ENCODE peak calls at places on chromosomes 4 and X, in seven cellular contexts. O is OCI-LY7; K is K562; J is fibroblast of lung; U is CD8-positive, alpha-beta T cell; R is upper lobe of right lung; I is cardiac muscle cell. F is an unnamed sample.

GRCh38 chrX:68894142-68894512 is 65.3 kb downstream of the EFNB1 start:
- DNase-seq in O (no peak), I (no peak), U (no peak), K (no peak), R (no peak), J (no peak), F (no peak)

GRCh38 chrX:82333575-82333974 is 1131.7 kb downstream of the SH3BGRL start:
- DNase-seq in O (no peak), K (no peak), I (no peak), U (no peak), R (no peak), J (no peak), F (no peak)

GRCh38 chr4:104747635-104748034 is 252.9 kb upstream of the CXXC4 start:
- DNase-seq in K (no peak), R (no peak), J (peak; percentile 23), I (no peak), U (no peak), O (no peak), F (no peak)

GRCh38 chrX:105837227-105837626 is 14.9 kb downstream of the NRK start:
- DNase-seq in U (no peak), O (no peak), R (no peak), I (peak; percentile 91), J (peak; percentile 88), K (no peak), F (no peak)

GRCh38 chr4:147003956-147004580 is 58.4 kb upstream of the TTC29 start:
- DNase-seq in O (no peak), R (no peak), K (no peak), I (no peak), J (no peak), U (no peak), F (no peak)

GRCh38 chr4:186739802-186740434 is 16.3 kb upstream of the FAT1 start:
- DNase-seq in K (peak; percentile 22), O (no peak), U (no peak), J (no peak), I (no peak), R (no peak), F (no peak)

GRCh38 chr4:80322716-80323115 is 12.8 kb upstream of the CFAP299 start:
- DNase-seq in R (no peak), U (no peak), J (peak; percentile 67), I (peak; percentile 58), K (peak; percentile 20), O (peak; percentile 8), F (no peak)

GRCh38 chr4:182449186-182449880 is 206.1 kb downstream of the TENM3 start:
- DNase-seq in U (no peak), K (peak; percentile 5), J (peak; percentile 68), R (no peak), O (no peak), I (no peak), F (peak; percentile 43)

GRCh38 chr4:121108557-121108956 is 36.2 kb upstream of the NDNF start:
- DNase-seq in O (no peak), K (no peak), I (no peak), J (no peak), U (no peak), R (no peak), F (no peak)

GRCh38 chrX:133413218-133413925 is 1.9 kb downstream of the GPC4 start:
- DNase-seq in O (no peak), J (no peak), K (no peak), U (no peak), I (no peak), R (no peak), F (no peak)

GRCh38 chr4:158315706-158316105 is 105.4 kb downstream of the TMEM144 start:
- DNase-seq in U (no peak), K (no peak), O (no peak), J (peak; percentile 90), I (peak; percentile 40), R (no peak), F (no peak)

GRCh38 chrX:140712413-140713173 is 3.0 kb downstream of the LINC00632 start:
- DNase-seq in U (no peak), J (peak; percentile 65), K (no peak), O (no peak), R (peak; percentile 78), I (peak; percentile 79), F (no peak)

GRCh38 chrX:109928596-109929335 is 74.1 kb upstream of the TMEM164 start:
- DNase-seq in R (no peak), I (no peak), O (no peak), U (no peak), K (no peak), J (no peak), F (no peak)

GRCh38 chrX:9693307-9694001 is 72.2 kb downstream of the GPR143 start:
- DNase-seq in R (no peak), I (no peak), O (no peak), K (no peak), U (no peak), J (no peak), F (no peak)

GRCh38 chr4:122576261-122577188 is 44.3 kb downstream of the IL21 start:
- DNase-seq in I (peak; percentile 74), J (peak; percentile 39), O (peak; percentile 35), U (no peak), R (no peak), K (peak; percentile 55), F (no peak)

GRCh38 chrX:83469551-83469950 is 38.5 kb upstream of the POU3F4 start:
- DNase-seq in O (peak; percentile 66), I (no peak), J (peak; percentile 16), U (no peak), R (no peak), K (no peak), F (no peak)

GRCh38 chrX:120269379-120270035 is 18.9 kb downstream of the ZBTB33 start:
- DNase-seq in U (no peak), O (no peak), I (peak; percentile 49), R (no peak), J (no peak), K (no peak), F (no peak)

GRCh38 chrX:136468391-136469103 is 19.2 kb upstream of the BRS3 start:
- DNase-seq in U (no peak), K (no peak), I (no peak), J (no peak), O (no peak), R (no peak), F (no peak)

GRCh38 chrX:1385824-1386223 is 6.1 kb downstream of the SLC25A6 start:
- DNase-seq in K (no peak), J (no peak), R (peak; percentile 58), U (no peak), O (no peak), I (no peak), F (no peak)

GRCh38 chr4:148852092-148852699 is 410.0 kb upstream of the NR3C2 start:
- DNase-seq in J (no peak), U (no peak), K (no peak), R (no peak), O (no peak), I (peak; percentile 3), F (no peak)

GRCh38 chr4:148845609-148846008 is 403.4 kb upstream of the NR3C2 start:
- DNase-seq in O (no peak), R (no peak), J (no peak), K (no peak), U (no peak), I (no peak), F (no peak)

GRCh38 chr4:148847544-148847943 is 405.3 kb upstream of the NR3C2 start:
- DNase-seq in J (no peak), O (no peak), K (no peak), I (no peak), R (no peak), U (no peak), F (no peak)

GRCh38 chr4:148850257-148850995 is 408.2 kb upstream of the NR3C2 start:
- DNase-seq in K (no peak), U (no peak), R (no peak), I (no peak), O (no peak), J (no peak), F (no peak)

DNA sequence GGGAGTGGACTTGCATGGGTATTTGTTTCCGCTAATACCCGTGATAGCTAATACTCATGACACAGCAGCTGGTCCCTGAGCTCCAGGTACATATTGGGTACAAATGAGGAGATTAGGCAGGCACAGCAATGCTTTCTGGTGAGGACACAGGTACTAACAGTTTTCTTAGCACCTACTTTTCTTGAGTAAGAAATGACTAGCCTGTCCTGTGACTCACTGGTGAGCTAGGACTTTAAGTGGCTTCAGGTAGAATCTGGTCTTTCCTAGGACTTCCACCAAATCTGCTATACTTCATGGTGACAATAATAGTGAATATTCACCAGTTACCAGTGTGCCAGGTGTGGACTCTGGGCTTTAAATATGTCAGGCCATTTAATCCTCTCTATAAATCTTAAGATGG is 407.4 kb upstream of the NR3C2 start:
- DNase-seq in O (no peak), K (no peak), U (no peak), R (no peak), J (no peak), I (no peak), F (no peak)
- H3K4me3 ChIP-seq in O (no peak overlapping the region), K (no peak overlapping the region), U (no peak overlapping the region), R (no peak overlapping the region), J (no peak overlapping the region), I (no peak overlapping the region), F (no peak overlapping the region)

GRCh38 chr4:75499900-75500299 is 14.3 kb downstream of the RCHY1 start:
- DNase-seq in J (no peak), O (no peak), K (no peak), R (no peak), I (no peak), U (no peak), F (no peak)
- H3K36me3 ChIP-seq in J (no peaks in the 10 kb centered on the region), O (peaks cover 93% of the 10 kb centered on the region), K (peaks cover 65% of the 10 kb centered on the region), R (peaks cover 49% of the 10 kb centered on the region), I (peaks cover 20% of the 10 kb centered on the region), U (peaks cover 27% of the 10 kb centered on the region), F (no peaks in the 10 kb centered on the region)

GRCh38 chr4:185590982-185591381 is 55.7 kb upstream of the PDLIM3 start:
- DNase-seq in J (no peak), O (no peak), U (no peak), K (no peak), R (no peak), I (no peak), F (no peak)

GRCh38 chr4:185589067-185589844 is 53.9 kb upstream of the PDLIM3 start:
- DNase-seq in K (no peak), O (no peak), J (peak; percentile 97), R (no peak), I (peak; percentile 77), U (no peak), F (no peak)

GRCh38 chr4:185585211-185585610 is 49.9 kb upstream of the PDLIM3 start:
- DNase-seq in K (no peak), U (no peak), I (no peak), J (no peak), R (no peak), O (no peak), F (no peak)

GRCh38 chr4:185587065-185587443 is 51.7 kb upstream of the PDLIM3 start:
- DNase-seq in I (no peak), R (no peak), O (no peak), K (no peak), J (no peak), U (no peak), F (no peak)

GRCh38 chr4:185587444-185588161 is 52.3 kb upstream of the PDLIM3 start:
- DNase-seq in I (no peak), K (no peak), U (no peak), R (no peak), O (peak; percentile 90), J (no peak), F (no peak)
- H3K4me3 ChIP-seq in I (no peak overlapping the region), K (no peak overlapping the region), U (peak overlapping the region; percentile 12), R (peak overlapping the region; percentile 26), O (peak overlapping the region; percentile 57), J (no peak overlapping the region), F (no peak overlapping the region)

DNA sequence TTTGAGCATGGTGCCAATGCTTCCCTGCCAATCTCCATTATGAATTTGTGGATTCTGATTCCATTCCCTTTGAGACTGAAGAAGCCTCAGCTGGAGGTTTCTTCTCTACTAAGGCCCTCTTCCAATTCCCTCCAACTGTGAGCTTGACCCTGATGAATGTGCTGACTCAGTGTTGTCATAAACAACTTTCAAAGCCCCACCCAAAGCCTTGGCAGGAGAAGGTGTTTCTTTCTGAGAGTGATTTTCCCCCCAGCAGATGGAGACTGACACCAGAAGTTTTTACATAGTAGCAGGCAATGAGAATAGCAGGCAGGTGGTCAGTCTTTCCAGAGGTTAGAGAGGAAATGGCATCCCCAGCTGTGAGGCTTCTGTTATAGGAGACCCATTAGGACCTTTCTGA is 53.1 kb downstream of the OCRL start:
- DNase-seq in U (no peak), K (peak; percentile 38), R (no peak), J (peak; percentile 23), O (no peak), I (peak; percentile 26), F (no peak)
- H3K36me3 ChIP-seq in U (no peaks in the 10 kb centered on the region), K (peaks cover 50% of the 10 kb centered on the region), R (peaks cover 19% of the 10 kb centered on the region), J (no peaks in the 10 kb centered on the region), O (no peaks in the 10 kb centered on the region), I (peaks cover 5% of the 10 kb centered on the region), F (peaks cover 6% of the 10 kb centered on the region)